ENCODE peak calls at places on chromosomes 16 and 17, in four cellular contexts. T, Y, O and R are unnamed samples. For H3K4me1, the result is how much of the 10 kb centered on the place peaks cover.

GRCh38 chr17:67051837-67052236 is 7.5 kb downstream of the CACNG1 start:
- DNase-seq in T (no peak), Y (no peak), O (no peak), R (no peak)

GRCh38 chr16:85850344-85850880 is 48.5 kb upstream of the IRF8 start:
- DNase-seq in O (no peak), T (no peak), Y (no peak), R (no peak)

GRCh38 chr17:13582776-13583414 is 18.8 kb downstream of the HS3ST3A1 start:
- DNase-seq in Y (no peak), O (peak), T (no peak), R (no peak)

GRCh38 chr17:82365586-82366295 is 5.8 kb upstream of the UTS2R start:
- DNase-seq in Y (no peak), O (no peak), T (no peak), R (no peak)

GRCh38 chr16:78098544-78099371 is 696 bp upstream of the WWOX start:
- DNase-seq in Y (no peak), T (no peak), O (no peak), R (no peak)

GRCh38 chr17:189444-189843 is 8.0 kb upstream of the DOC2B start:
- DNase-seq in O (no peak), T (no peak), Y (no peak), R (no peak)

GRCh38 chr16:15054357-15055140 is 1.3 kb downstream of the NTAN1 start:
- DNase-seq in O (no peak), Y (no peak), T (no peak), R (peak)

GRCh38 chr17:67532326-67532871 is 155.3 kb downstream of the PITPNC1 start:
- DNase-seq in O (peak), T (no peak), Y (no peak), R (no peak)

GRCh38 chr17:65677932-65678331 is 116.5 kb upstream of the AXIN2 start:
- DNase-seq in O (no peak), Y (peak), T (no peak), R (peak)

GRCh38 chr16:83967838-83968482 is at the start of gene NECAB2:
- DNase-seq in Y (peak), O (no peak), T (no peak), R (peak)

DNA sequence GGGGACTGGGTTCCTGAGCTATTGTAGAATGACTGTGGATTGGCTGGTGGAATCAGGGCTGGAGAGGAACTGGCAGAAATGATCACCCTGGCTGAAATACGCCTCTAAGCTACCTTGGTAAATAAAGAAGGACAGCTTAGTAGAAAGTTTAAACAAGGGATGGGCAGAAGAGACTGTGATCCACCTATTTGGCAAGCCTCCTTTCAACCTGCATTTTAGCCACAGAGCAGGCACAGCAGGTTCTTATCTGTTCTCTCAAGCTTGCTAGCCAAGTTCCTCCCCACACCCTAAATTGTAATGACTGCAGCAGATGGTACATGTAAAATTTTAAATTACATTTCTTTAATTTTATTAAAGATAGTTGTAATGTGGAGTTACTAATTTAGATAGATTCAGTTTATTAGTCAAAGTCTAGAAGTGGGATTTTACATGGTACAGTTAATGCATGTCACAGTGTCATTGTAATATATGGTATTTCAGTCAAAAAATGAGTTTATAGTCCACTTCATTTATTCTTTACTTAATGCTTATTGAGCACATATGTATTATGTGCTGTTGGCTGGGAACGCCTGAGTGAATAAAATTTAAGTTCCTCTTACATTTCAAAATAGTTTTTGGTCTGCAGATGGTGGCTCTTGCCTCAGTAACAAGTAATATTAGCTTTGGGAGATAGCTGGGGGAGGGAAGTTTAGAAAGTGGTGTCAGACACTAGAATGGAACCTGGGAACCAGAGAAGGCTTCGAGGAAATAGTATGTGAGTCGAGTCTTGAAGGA is 11.2 kb downstream of the EPN2 start:
- DNase-seq in O (no peak), Y (peak), T (no peak), R (no peak)
- H3K4me1 ChIP-seq in O (under half), Y (under half), T (under half), R (under half)

DNA sequence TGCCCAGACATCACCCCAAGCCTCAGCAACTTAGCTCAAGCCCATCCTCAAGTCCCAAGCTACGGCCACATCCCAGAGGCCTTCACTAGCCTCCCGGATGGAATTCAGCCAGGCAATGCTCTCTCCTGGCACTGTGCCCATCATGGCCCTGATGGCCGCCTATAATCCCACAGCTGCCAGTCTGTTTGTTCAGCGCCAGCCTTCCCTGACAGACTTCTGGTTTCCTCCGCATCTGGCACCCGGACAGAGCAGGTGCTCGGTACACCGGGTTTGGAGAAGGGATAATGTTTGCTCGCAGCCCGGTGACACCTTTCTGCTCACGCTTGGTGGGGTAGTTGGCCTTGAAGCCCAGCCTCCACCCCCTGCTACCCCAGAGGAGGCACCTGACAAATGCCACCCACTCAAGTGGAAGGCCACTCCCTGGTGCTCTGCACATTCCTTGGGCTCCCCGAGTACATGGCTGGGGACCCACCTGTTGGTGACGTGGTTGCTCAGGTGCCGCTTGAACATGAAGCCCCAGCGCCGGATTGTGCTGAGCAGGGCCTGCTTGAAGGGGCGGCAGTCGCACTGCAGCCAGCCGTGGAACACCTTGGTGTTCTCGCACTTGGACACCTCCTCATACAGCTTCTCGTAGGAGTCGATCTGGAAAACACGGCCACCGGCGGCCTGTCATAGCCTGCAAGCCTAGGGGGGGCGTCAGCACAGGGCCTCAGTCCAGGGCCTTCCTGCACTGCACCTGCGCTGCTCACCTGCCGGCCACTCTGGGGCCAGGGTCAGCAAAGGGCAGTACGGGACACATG is 47.1 kb downstream of the DNAH17 start:
- DNase-seq in T (no peak), O (no peak), Y (no peak), R (no peak)
- H3K9ac ChIP-seq in T (no peak), O (no peak), Y (no peak), R (no peak)

DNA sequence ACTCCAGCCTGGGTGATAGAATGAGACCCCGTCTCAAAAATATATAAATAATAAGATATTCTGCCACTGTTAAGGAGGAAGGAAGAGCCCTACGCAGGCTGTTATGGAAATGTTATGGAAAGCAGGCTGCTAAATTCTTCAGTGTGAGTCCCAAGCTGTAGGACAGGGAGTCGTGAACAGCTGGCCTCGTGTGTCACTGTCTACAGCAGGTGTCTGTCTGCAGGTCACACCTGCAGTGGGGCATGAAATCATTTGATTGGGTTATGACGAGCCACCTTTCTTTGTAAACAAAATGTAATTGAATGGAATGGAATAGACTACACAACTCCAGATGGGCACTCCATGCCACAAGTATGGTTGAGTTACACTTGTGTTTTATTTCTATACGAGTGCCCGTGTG is 15.6 kb upstream of the LITAF start:
- DNase-seq in T (no peak), Y (no peak), O (no peak), R (no peak)
- H3K4me1 ChIP-seq in T (under half), Y (under half), O (under half), R (under half)

DNA sequence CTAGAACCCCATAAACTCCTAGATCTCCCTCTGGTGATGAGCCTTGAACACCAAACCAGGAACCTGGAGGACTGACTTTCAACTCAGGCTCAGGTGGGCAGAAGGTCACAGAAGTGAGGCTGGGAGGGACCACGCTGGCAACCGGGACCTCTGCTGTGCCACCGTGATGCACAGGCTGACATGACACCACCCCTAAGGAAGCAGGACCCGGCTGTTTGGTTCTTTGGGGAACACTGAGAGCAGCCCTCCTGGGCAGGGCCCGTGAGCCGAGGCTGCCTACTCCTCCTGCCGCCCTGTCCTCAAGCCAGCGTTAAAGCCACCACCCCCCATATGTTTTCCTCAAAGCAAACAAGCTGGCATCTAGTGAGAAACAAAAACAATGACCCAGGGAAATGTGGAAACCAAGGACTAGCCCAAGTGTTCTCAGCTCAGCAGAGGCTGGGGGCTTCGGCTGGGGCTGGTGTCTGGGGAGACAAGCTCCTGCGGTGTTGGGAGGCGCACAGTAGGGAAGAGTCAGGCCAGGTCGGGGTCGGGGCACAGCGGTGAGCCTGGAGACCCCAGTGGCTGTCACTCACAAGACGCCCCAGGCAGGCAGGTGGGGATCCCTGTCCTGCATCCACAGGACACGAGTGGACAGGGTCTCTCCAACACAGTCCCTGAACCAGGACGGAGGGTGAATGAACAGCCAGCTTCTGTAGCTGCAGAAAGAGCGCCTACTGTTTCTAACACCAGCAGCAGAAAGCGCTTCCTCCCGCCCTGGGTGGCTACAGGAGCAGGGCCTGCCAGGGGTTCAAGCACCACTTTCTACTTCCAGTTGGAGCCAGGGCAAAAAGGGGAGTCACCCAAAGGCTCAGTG is 1.7 kb downstream of the SMIM5 start:
- DNase-seq in Y (no peak), O (no peak), T (no peak), R (no peak)
- H3K9ac ChIP-seq in Y (no peak), O (peak), T (no peak), R (no peak)